ENCODE peak calls at places on chromosomes 11 and 22, in five cellular contexts. A is tibial nerve, H is mammary epithelial cell, G is fibroblast of mammary gland, O is GM12865. I is an unnamed sample.

GRCh38 chr11:126113515-126113957 is 50.9 kb upstream of the CDON start:
- DNase-seq in A (peak; percentile 68), H (peak; percentile 87), G (peak; percentile 99), O (no peak), I (no peak)

GRCh38 chr11:10436224-10436623 is 18.8 kb upstream of the AMPD3 start:
- DNase-seq in A (no peak), H (no peak), G (no peak), O (no peak), I (no peak)

GRCh38 chr22:21585389-21585788 is 17.9 kb downstream of the UBE2L3 start:
- DNase-seq in A (no peak), H (no peak), G (no peak), O (no peak), I (no peak)

GRCh38 chr11:111400595-111400994 is 21.5 kb upstream of the POU2AF1 start:
- DNase-seq in A (no peak), H (no peak), G (no peak), O (peak; percentile 71), I (no peak)

GRCh38 chr11:62593434-62594044 is 2.2 kb upstream of the TUT1 start:
- DNase-seq in A (peak; percentile 80), H (peak; percentile 66), G (peak; percentile 83), O (peak; percentile 85), I (no peak)

GRCh38 chr11:21474529-21474928 is 718.4 kb upstream of the ANO5 start:
- DNase-seq in A (no peak), H (no peak), G (no peak), O (no peak), I (no peak)

GRCh38 chr11:46391578-46392420 is at the start of gene CHRM4:
- DNase-seq in A (no peak), H (peak; percentile 26), G (peak; percentile 11), O (no peak), I (no peak)

GRCh38 chr11:20161230-20161918 is 1.1 kb upstream of the DBX1 start:
- DNase-seq in A (no peak), H (no peak), G (no peak), O (no peak), I (no peak)

GRCh38 chr11:6443269-6444003 is 2.6 kb upstream of the HPX start:
- DNase-seq in A (peak; percentile 49), H (peak; percentile 27), G (peak; percentile 47), O (peak; percentile 63), I (peak; percentile 28)

DNA sequence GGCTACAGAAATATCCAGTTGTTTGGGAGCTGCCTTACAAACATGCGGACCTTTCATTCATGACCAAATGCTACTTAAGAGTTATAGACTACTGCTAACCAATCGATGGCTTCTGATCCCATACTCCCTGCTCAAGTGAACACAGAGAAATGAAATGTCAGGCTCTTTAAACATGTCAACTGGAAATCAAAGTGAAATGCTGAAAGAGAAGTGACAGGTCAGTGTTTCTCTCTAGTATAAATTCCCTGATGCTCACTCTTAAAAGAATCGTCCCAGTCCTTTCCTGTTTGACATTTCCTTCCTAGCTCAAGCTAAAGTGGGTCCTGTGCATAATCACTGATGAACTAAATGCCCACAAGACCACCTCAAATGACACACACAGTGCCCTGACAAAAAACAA is 331.0 kb downstream of the TTC28 start:
- DNase-seq in A (no peak), H (no peak), G (no peak), O (no peak), I (no peak)
- TF ChIP-seq CTCF in A (no peak), H (no peak), G (no peak), O (no peak), I (no peak)

GRCh38 chr11:71081704-71082230 is 170.6 kb downstream of the SHANK2 start:
- DNase-seq in A (no peak), H (no peak), G (no peak), O (no peak), I (no peak)

GRCh38 chr11:71078482-71078881 is 173.9 kb downstream of the SHANK2 start:
- DNase-seq in A (no peak), H (peak; percentile 52), G (peak; percentile 14), O (no peak), I (no peak)

GRCh38 chr11:71082454-71082853 is 169.9 kb downstream of the SHANK2 start:
- DNase-seq in A (no peak), H (no peak), G (no peak), O (no peak), I (no peak)

GRCh38 chr11:71079795-71080194 is 172.6 kb downstream of the SHANK2 start:
- DNase-seq in A (no peak), H (no peak), G (no peak), O (no peak), I (no peak)

DNA sequence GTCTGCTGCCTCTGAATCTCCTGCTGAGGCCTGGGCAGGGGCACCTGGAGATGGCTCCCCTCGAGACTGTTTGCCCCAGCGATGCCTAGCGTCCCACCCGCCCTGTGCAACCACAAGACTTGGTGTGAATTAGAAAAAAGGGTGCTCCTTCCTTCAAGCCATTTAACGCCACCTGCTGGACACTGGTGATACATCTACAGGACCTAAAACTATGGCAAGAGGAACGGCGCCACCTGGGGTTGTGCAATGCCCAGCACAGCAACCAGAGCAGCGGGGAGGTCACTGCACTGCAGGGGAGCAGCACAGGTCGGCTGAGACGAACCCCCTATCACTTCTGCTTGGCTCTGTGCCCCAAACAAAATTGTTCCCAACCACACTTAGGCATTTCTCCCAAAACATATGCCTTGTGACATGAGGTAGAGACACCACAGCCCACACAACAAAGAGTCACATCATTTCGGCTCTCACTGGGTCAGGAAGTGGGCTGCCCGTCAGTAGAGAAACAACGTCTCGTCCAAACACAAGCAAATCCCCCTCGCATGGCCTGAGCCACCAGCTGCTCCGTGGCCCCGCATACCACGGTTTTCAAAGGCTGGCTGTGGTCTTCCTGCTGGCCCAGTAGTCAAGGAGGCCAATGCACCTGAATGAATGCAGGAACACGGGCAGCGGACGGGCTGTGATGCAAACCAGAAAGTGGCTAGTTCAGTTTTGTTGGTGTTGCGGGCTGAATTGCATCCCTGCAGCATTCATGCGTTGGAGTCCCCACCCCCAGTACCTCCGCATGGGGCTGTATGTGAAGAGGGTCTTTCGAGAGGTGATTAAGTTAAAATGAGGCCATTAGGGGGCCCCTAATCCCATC is 171.9 kb downstream of the SHANK2 start:
- DNase-seq in A (peak; percentile 78), H (peak; percentile 64), G (peak; percentile 79), O (peak; percentile 82), I (no peak)
- TF ChIP-seq CTCF in A (peak; percentile 50), H (peak; percentile 92), G (peak; percentile 77), O (peak; percentile 72), I (no peak)

DNA sequence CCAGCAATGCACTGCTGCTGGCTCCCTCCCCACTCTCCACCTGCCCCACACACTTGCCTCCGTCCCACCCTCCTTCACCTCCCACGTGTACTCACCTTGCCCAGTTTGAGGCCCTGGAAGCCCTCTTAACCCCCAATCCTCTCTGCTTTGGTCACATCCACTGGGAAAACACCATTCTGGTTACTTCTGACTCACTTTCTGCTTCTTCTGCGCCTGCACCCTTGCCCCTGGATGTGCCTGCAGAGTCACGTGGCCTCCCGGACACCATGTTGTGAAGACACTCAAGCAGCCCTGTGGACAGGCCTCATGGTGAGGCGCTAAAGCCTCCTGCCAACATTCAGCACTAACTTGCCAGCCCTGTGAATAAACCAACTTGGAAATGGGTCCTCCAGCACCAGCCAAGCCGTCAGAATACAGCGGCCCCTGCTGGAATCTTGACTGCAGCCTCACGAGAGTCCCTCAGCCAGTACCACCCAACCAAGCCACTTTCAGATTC is 2.6 kb upstream of the NAALADL1 start:
- DNase-seq in A (no peak), H (peak; percentile 8), G (peak; percentile 38), O (no peak), I (no peak)
- TF ChIP-seq CTCF in A (no peak), H (no peak), G (peak; percentile 33), O (no peak), I (no peak)

GRCh38 chr11:33319965-33320813 is 63.0 kb downstream of the HIPK3 start:
- DNase-seq in A (no peak), H (no peak), G (no peak), O (peak; percentile 36), I (no peak)
- TF ChIP-seq CTCF in A (no peak), H (no peak), G (no peak), O (no peak), I (no peak)

DNA sequence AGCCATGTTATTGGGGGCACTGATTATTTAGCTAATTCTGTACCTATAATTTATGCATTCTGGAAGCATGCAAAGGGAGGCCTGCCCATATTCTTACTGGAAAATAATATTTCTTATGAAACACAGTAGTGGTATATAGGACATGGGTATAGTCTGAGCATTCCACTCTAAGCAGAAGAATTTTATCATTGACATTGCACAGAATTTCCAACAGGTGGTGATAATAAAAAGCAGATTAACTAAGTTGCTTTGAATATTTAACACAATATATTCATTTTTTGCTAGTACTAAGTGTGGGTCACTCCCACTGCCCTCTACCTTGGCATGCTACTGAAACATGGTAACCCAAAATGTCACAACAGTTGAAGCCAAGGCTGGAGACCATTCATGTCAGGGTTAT is 728.8 kb upstream of the FAT3 start:
- DNase-seq in A (no peak), H (no peak), G (no peak), O (no peak), I (no peak)
- TF ChIP-seq CTCF in A (no peak), H (peak; percentile 2), G (no peak), O (no peak), I (no peak)

GRCh38 chr11:3055881-3056280 is 1.3 kb downstream of the CARS1 start:
- DNase-seq in A (no peak), H (no peak), G (no peak), O (no peak), I (no peak)

GRCh38 chr11:3058753-3059664 is 1.8 kb upstream of the CARS1 start:
- DNase-seq in A (no peak), H (peak; percentile 65), G (peak; percentile 92), O (no peak), I (no peak)

GRCh38 chr11:3060436-3061025 is 3.3 kb upstream of the CARS1 start:
- DNase-seq in A (no peak), H (no peak), G (no peak), O (no peak), I (no peak)

GRCh38 chr11:3056296-3057068 is 741 bp downstream of the CARS1 start:
- DNase-seq in A (no peak), H (peak; percentile 16), G (no peak), O (peak; percentile 30), I (peak; percentile 35)

DNA sequence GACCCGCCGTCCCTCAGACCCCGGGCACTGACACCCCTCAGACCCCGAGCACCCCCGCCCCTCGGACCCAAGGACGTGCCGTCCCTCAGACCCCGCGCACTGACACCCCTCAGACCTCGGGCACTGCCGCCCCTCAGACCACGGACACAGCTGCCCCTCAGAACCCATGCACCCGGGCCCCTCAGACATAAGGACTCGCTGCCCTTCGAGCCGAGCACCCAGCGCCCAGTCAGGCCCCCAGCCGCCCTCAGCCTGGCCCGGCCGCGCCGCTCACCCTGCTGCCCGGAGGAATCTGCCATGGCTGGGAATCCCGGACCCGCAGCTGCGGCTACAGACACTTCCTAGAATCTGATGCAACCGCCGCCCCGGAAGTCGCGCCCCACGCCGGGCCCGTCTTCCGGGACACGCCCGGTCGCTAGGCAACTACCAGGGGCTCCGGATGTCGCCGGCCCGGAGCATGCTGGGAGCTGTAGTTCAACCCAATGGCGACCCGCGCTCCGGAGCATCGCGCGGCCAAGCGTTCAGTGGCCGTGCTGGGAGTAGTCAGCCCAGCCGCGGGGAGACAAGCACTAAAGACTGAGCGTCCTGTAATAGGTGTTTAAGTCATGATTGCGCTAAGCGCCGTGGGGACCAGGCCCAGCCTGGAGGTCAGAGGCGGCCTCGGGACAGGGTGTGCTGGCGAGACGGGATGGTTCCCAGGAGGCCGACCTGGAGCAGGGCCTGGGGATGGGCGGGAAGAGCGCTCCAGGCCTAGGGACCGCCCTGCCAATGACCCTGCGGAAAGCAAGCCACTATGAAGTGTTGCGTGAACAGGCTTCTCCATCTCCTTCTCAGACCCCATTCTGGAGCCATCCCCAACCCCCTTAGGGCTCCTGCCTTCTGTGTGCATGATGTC is at the start of gene CARS1:
- DNase-seq in A (peak; percentile 91), H (peak; percentile 94), G (peak; percentile 89), O (peak; percentile 95), I (peak; percentile 88)
- TF ChIP-seq CTCF in A (peak; percentile 39), H (no peak), G (no peak), O (no peak), I (no peak)

GRCh38 chr11:23406131-23406819 is 546.0 kb upstream of the CCDC179 start:
- DNase-seq in A (no peak), H (no peak), G (no peak), O (no peak), I (no peak)
- TF ChIP-seq CTCF in A (no peak), H (no peak), G (no peak), O (no peak), I (no peak)